ENCODE peak calls at places on chromosomes 6 and 20, in eight cellular contexts. O is GM06990, B is left lung, F is AG09309, A is gastrocnemius medialis, Y is cardiac muscle cell, R is fibroblast of mammary gland, Z is A549. S is an unnamed sample.

GRCh38 chr20:1286267-1287036 is 20.4 kb downstream of the SNPH start:
- DNase-seq in O (no peak), B (no peak), F (no peak), A (no peak), Y (no peak), R (no peak), Z (no peak), S (no peak)

GRCh38 chr20:42957014-42957694 is 232.6 kb downstream of the PTPRT start:
- DNase-seq in O (no peak), B (no peak), F (no peak), A (no peak), Y (no peak), R (no peak), Z (no peak), S (no peak)

GRCh38 chr20:37516697-37517370 is 4.2 kb upstream of the NNAT start:
- DNase-seq in O (no peak), B (no peak), F (no peak), A (no peak), Y (peak; percentile 48), R (peak; percentile 47), Z (no peak), S (no peak)

GRCh38 chr20:41018153-41018552 is 10.5 kb upstream of the TOP1 start:
- DNase-seq in O (no peak), B (no peak), F (no peak), A (no peak), Y (no peak), R (peak; percentile 40), Z (no peak), S (no peak)

GRCh38 chr20:52800734-52801627 is 171.2 kb upstream of the TSHZ2 start:
- DNase-seq in O (no peak), B (no peak), F (no peak), A (no peak), Y (no peak), R (peak; percentile 15), Z (no peak), S (no peak)

GRCh38 chr20:37369846-37370245 is 23.9 kb downstream of the SRC start:
- DNase-seq in O (no peak), B (peak; percentile 4), F (no peak), A (no peak), Y (no peak), R (no peak), Z (no peak), S (no peak)

GRCh38 chr6:134063966-134064445 is 11.6 kb upstream of the SLC2A12 start:
- DNase-seq in O (peak; percentile 11), B (no peak), F (peak; percentile 60), A (peak; percentile 25), Y (peak; percentile 86), R (peak; percentile 80), Z (peak; percentile 72), S (peak; percentile 33)

GRCh38 chr6:122050226-122050755 is 349.2 kb upstream of the HSF2 start:
- DNase-seq in O (no peak), B (no peak), F (no peak), A (no peak), Y (no peak), R (peak; percentile 51), Z (no peak), S (no peak)

GRCh38 chr6:129744201-129744879 is 34.4 kb upstream of the ARHGAP18 start:
- DNase-seq in O (no peak), B (no peak), F (peak; percentile 14), A (peak; percentile 38), Y (peak; percentile 82), R (peak; percentile 94), Z (peak; percentile 23), S (no peak)

GRCh38 chr6:106745824-106746610 is 116.6 kb downstream of the QRSL1 start:
- DNase-seq in O (no peak), B (no peak), F (no peak), A (no peak), Y (no peak), R (no peak), Z (peak; percentile 80), S (no peak)

GRCh38 chr20:10853176-10853575 is 179.4 kb upstream of the JAG1 start:
- DNase-seq in O (no peak), B (no peak), F (no peak), A (no peak), Y (no peak), R (peak; percentile 27), Z (no peak), S (no peak)

DNA sequence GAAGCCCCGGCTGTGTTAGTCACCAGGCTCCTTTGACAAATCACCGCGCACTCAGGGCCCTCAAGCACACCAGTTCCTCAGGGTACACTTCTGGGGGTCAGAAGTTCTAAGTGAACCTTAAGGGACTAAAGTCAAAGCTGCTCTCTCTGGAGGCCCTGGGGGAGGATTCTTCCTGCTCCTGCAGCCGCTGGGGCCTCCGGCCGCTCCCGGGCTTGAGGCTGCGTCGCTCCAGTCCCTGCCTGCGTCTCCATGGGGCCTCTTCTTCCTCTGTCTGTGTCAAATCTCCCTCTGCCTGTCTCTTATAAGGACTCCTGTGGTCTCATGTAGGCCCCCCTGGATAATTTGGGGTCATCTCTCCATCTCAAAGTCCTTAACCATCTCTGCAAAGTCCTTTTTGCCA is 18.1 kb upstream of the GATA5 start:
- DNase-seq in O (no peak), B (no peak), F (no peak), A (no peak), Y (no peak), R (no peak), Z (no peak), S (no peak)
- H3K4me3 ChIP-seq in O (no peak overlapping the region), B (no peak overlapping the region), F (no peak overlapping the region), A (no peak overlapping the region), Y (no peak overlapping the region), R (no peak overlapping the region), Z (no peak overlapping the region), S (no peak overlapping the region)

GRCh38 chr20:6744805-6745204 is 22.7 kb upstream of the BMP2 start:
- DNase-seq in O (no peak), B (no peak), F (no peak), A (no peak), Y (peak; percentile 38), R (no peak), Z (no peak), S (no peak)
- H3K4me3 ChIP-seq in O (no peak overlapping the region), B (no peak overlapping the region), F (no peak overlapping the region), A (no peak overlapping the region), Y (no peak overlapping the region), R (no peak overlapping the region), Z (no peak overlapping the region), S (no peak overlapping the region)

GRCh38 chr6:169958510-169958909 is 207.1 kb downstream of the ERMARD start:
- DNase-seq in O (no peak), B (no peak), F (no peak), A (no peak), Y (no peak), R (no peak), Z (no peak), S (no peak)

GRCh38 chr6:169960531-169960890 is 209.1 kb downstream of the ERMARD start:
- DNase-seq in O (no peak), B (no peak), F (no peak), A (no peak), Y (no peak), R (no peak), Z (no peak), S (no peak)

GRCh38 chr6:169959129-169960002 is 207.9 kb downstream of the ERMARD start:
- DNase-seq in O (peak; percentile 26), B (no peak), F (no peak), A (no peak), Y (no peak), R (no peak), Z (no peak), S (peak; percentile 34)

GRCh38 chr6:169960891-169961611 is 209.6 kb downstream of the ERMARD start:
- DNase-seq in O (no peak), B (no peak), F (no peak), A (no peak), Y (no peak), R (no peak), Z (no peak), S (no peak)

GRCh38 chr6:169960003-169960344 is 208.6 kb downstream of the ERMARD start:
- DNase-seq in O (no peak), B (no peak), F (no peak), A (no peak), Y (no peak), R (no peak), Z (no peak), S (no peak)
- H3K4me3 ChIP-seq in O (no peak overlapping the region), B (no peak overlapping the region), F (no peak overlapping the region), A (no peak overlapping the region), Y (no peak overlapping the region), R (no peak overlapping the region), Z (no peak overlapping the region), S (no peak overlapping the region)

GRCh38 chr20:32762754-32763201 is 593 bp downstream of the DNMT3B start:
- DNase-seq in O (no peak), B (no peak), F (no peak), A (no peak), Y (no peak), R (no peak), Z (no peak), S (no peak)

GRCh38 chr20:32763202-32763999 is 1.2 kb downstream of the DNMT3B start:
- DNase-seq in O (no peak), B (no peak), F (no peak), A (no peak), Y (no peak), R (no peak), Z (no peak), S (no peak)

GRCh38 chr20:32761831-32762753 is at the start of gene DNMT3B:
- DNase-seq in O (peak; percentile 78), B (peak; percentile 87), F (no peak), A (peak; percentile 38), Y (peak; percentile 81), R (peak; percentile 72), Z (peak; percentile 84), S (no peak)

GRCh38 chr20:32761417-32761830 is 761 bp upstream of the DNMT3B start:
- DNase-seq in O (no peak), B (no peak), F (no peak), A (no peak), Y (no peak), R (no peak), Z (no peak), S (no peak)

GRCh38 chr20:32764000-32764960 is 2.1 kb downstream of the DNMT3B start:
- DNase-seq in O (no peak), B (no peak), F (no peak), A (no peak), Y (no peak), R (no peak), Z (no peak), S (no peak)
- H3K4me3 ChIP-seq in O (no peak overlapping the region), B (no peak overlapping the region), F (no peak overlapping the region), A (no peak overlapping the region), Y (peak overlapping the region; percentile 7), R (no peak overlapping the region), Z (peak overlapping the region; percentile 99), S (no peak overlapping the region)

GRCh38 chr6:115796829-115797228 is 263.9 kb downstream of the FRK start:
- DNase-seq in O (no peak), B (no peak), F (no peak), A (no peak), Y (no peak), R (no peak), Z (no peak), S (no peak)

GRCh38 chr6:115796061-115796460 is 264.6 kb downstream of the FRK start:
- DNase-seq in O (no peak), B (no peak), F (peak; percentile 5), A (no peak), Y (no peak), R (no peak), Z (no peak), S (no peak)

GRCh38 chr6:115798229-115798628 is 262.5 kb downstream of the FRK start:
- DNase-seq in O (no peak), B (no peak), F (no peak), A (no peak), Y (no peak), R (no peak), Z (no peak), S (no peak)
- H3K4me3 ChIP-seq in O (no peak overlapping the region), B (no peak overlapping the region), F (no peak overlapping the region), A (no peak overlapping the region), Y (no peak overlapping the region), R (no peak overlapping the region), Z (no peak overlapping the region), S (no peak overlapping the region)

GRCh38 chr6:168683621-168684020 is 242.6 kb downstream of the SMOC2 start:
- DNase-seq in O (no peak), B (no peak), F (no peak), A (no peak), Y (no peak), R (no peak), Z (no peak), S (no peak)
- H3K4me3 ChIP-seq in O (no peak overlapping the region), B (no peak overlapping the region), F (no peak overlapping the region), A (no peak overlapping the region), Y (no peak overlapping the region), R (no peak overlapping the region), Z (no peak overlapping the region), S (no peak overlapping the region)

S was measured in GM12864.